ENCODE peak calls at places on chromosomes 5 and 9, in seven cellular contexts. One of them, this sample, is unnamed.

GRCh38 chr5:29005386-29005785 is 1967.0 kb upstream of the CDH9 start:
- DNase-seq in neural crest cell: no peak
- DNase-seq in psoas muscle: no peak
- DNase-seq in suprapubic skin: no peak
- DNase-seq in GM20000: no peak
- DNase-seq in NB4: peak
- DNase-seq in Panc1: no peak
- DNase-seq in this sample: no peak

GRCh38 chr5:147305147-147305546 is 70.3 kb downstream of the STK32A start:
- DNase-seq in suprapubic skin: no peak
- DNase-seq in neural crest cell: no peak
- DNase-seq in GM20000: no peak
- DNase-seq in Panc1: no peak
- DNase-seq in psoas muscle: no peak
- DNase-seq in NB4: no peak
- DNase-seq in this sample: no peak

GRCh38 chr5:101878190-101878589 is 417.9 kb downstream of the SLCO4C1 start:
- DNase-seq in psoas muscle: no peak
- DNase-seq in GM20000: no peak
- DNase-seq in Panc1: no peak
- DNase-seq in neural crest cell: no peak
- DNase-seq in NB4: no peak
- DNase-seq in suprapubic skin: no peak
- DNase-seq in this sample: no peak

GRCh38 chr9:71242081-71242480 is 120.7 kb upstream of the TRPM3 start:
- DNase-seq in suprapubic skin: no peak
- DNase-seq in Panc1: no peak
- DNase-seq in NB4: no peak
- DNase-seq in GM20000: no peak
- DNase-seq in neural crest cell: no peak
- DNase-seq in psoas muscle: no peak
- DNase-seq in this sample: no peak

GRCh38 chr5:170117736-170118135 is 12.0 kb downstream of the FOXI1 start:
- DNase-seq in psoas muscle: no peak
- DNase-seq in suprapubic skin: no peak
- DNase-seq in NB4: no peak
- DNase-seq in Panc1: no peak
- DNase-seq in GM20000: no peak
- DNase-seq in neural crest cell: no peak
- DNase-seq in this sample: peak

GRCh38 chr5:51651476-51651875 is 268.2 kb downstream of the ISL1 start:
- DNase-seq in psoas muscle: no peak
- DNase-seq in NB4: no peak
- DNase-seq in Panc1: no peak
- DNase-seq in neural crest cell: no peak
- DNase-seq in GM20000: no peak
- DNase-seq in suprapubic skin: no peak
- DNase-seq in this sample: no peak

GRCh38 chr9:21679432-21679831 is 123.0 kb upstream of the MTAP start:
- DNase-seq in psoas muscle: no peak
- DNase-seq in Panc1: no peak
- DNase-seq in GM20000: no peak
- DNase-seq in NB4: no peak
- DNase-seq in suprapubic skin: no peak
- DNase-seq in neural crest cell: no peak
- DNase-seq in this sample: no peak

GRCh38 chr5:43039468-43040286 is 442 bp downstream of the ANXA2R start:
- DNase-seq in neural crest cell: peak
- DNase-seq in NB4: peak
- DNase-seq in Panc1: peak
- DNase-seq in suprapubic skin: peak
- DNase-seq in psoas muscle: peak
- DNase-seq in GM20000: peak
- DNase-seq in this sample: peak

GRCh38 chr5:157143127-157143959 is 678 bp upstream of the MED7 start:
- DNase-seq in Panc1: peak
- DNase-seq in suprapubic skin: peak
- DNase-seq in psoas muscle: peak
- DNase-seq in neural crest cell: no peak
- DNase-seq in NB4: peak
- DNase-seq in GM20000: peak
- DNase-seq in this sample: peak

GRCh38 chr9:113857875-113858274 is 18.2 kb upstream of the ZNF618 start:
- DNase-seq in NB4: no peak
- DNase-seq in Panc1: no peak
- DNase-seq in neural crest cell: no peak
- DNase-seq in psoas muscle: no peak
- DNase-seq in GM20000: no peak
- DNase-seq in suprapubic skin: no peak
- DNase-seq in this sample: no peak

GRCh38 chr9:98801969-98802371 is 5.5 kb upstream of the GALNT12 start:
- DNase-seq in neural crest cell: no peak
- DNase-seq in NB4: no peak
- DNase-seq in suprapubic skin: no peak
- DNase-seq in GM20000: no peak
- DNase-seq in psoas muscle: no peak
- DNase-seq in Panc1: no peak
- DNase-seq in this sample: no peak

GRCh38 chr9:136576269-136576626 is 30.4 kb upstream of the NOTCH1 start:
- DNase-seq in GM20000: no peak
- DNase-seq in suprapubic skin: no peak
- DNase-seq in Panc1: no peak
- DNase-seq in NB4: no peak
- DNase-seq in neural crest cell: no peak
- DNase-seq in psoas muscle: peak
- DNase-seq in this sample: no peak

GRCh38 chr5:159339451-159339850 is 9.2 kb upstream of the IL12B start:
- DNase-seq in neural crest cell: no peak
- DNase-seq in suprapubic skin: no peak
- DNase-seq in psoas muscle: no peak
- DNase-seq in Panc1: no peak
- DNase-seq in GM20000: no peak
- DNase-seq in NB4: no peak
- DNase-seq in this sample: no peak

GRCh38 chr9:95749493-95749892 is 126.0 kb upstream of the ERCC6L2 start:
- DNase-seq in suprapubic skin: no peak
- DNase-seq in psoas muscle: no peak
- DNase-seq in neural crest cell: no peak
- DNase-seq in GM20000: no peak
- DNase-seq in NB4: no peak
- DNase-seq in Panc1: no peak
- DNase-seq in this sample: no peak

GRCh38 chr9:105114956-105115728 is 129.3 kb upstream of the SLC44A1 start:
- DNase-seq in Panc1: no peak
- DNase-seq in neural crest cell: no peak
- DNase-seq in suprapubic skin: no peak
- DNase-seq in NB4: peak
- DNase-seq in psoas muscle: peak
- DNase-seq in GM20000: no peak
- DNase-seq in this sample: peak

GRCh38 chr5:63194126-63194525 is 615.5 kb downstream of the LRRC70 start:
- DNase-seq in NB4: no peak
- DNase-seq in suprapubic skin: no peak
- DNase-seq in neural crest cell: no peak
- DNase-seq in psoas muscle: no peak
- DNase-seq in Panc1: no peak
- DNase-seq in GM20000: no peak
- DNase-seq in this sample: no peak

GRCh38 chr9:20624201-20625002 is 2.1 kb upstream of the MLLT3 start:
- DNase-seq in NB4: peak
- DNase-seq in neural crest cell: peak
- DNase-seq in GM20000: peak
- DNase-seq in Panc1: peak
- DNase-seq in psoas muscle: no peak
- DNase-seq in suprapubic skin: no peak
- DNase-seq in this sample: peak

GRCh38 chr9:114026335-114026734 is 51.8 kb downstream of the AMBP start:
- DNase-seq in Panc1: no peak
- DNase-seq in suprapubic skin: no peak
- DNase-seq in NB4: no peak
- DNase-seq in psoas muscle: no peak
- DNase-seq in GM20000: no peak
- DNase-seq in neural crest cell: no peak
- DNase-seq in this sample: no peak

GRCh38 chr9:87206064-87206661 is 258.9 kb upstream of the GAS1 start:
- DNase-seq in Panc1: no peak
- DNase-seq in NB4: no peak
- DNase-seq in neural crest cell: no peak
- DNase-seq in suprapubic skin: no peak
- DNase-seq in psoas muscle: no peak
- DNase-seq in GM20000: no peak
- DNase-seq in this sample: no peak

GRCh38 chr9:37839491-37840461 is 39.2 kb downstream of the DCAF10 start:
- DNase-seq in GM20000: no peak
- DNase-seq in suprapubic skin: no peak
- DNase-seq in NB4: no peak
- DNase-seq in Panc1: no peak
- DNase-seq in psoas muscle: no peak
- DNase-seq in neural crest cell: no peak
- DNase-seq in this sample: no peak

GRCh38 chr5:83919071-83920041 is 198.7 kb upstream of the HAPLN1 start:
- DNase-seq in neural crest cell: no peak
- DNase-seq in suprapubic skin: no peak
- DNase-seq in NB4: peak
- DNase-seq in psoas muscle: no peak
- DNase-seq in Panc1: no peak
- DNase-seq in GM20000: no peak
- DNase-seq in this sample: no peak

GRCh38 chr5:14193496-14193895 is 50.4 kb downstream of the TRIO start:
- DNase-seq in neural crest cell: no peak
- DNase-seq in NB4: no peak
- DNase-seq in suprapubic skin: no peak
- DNase-seq in GM20000: no peak
- DNase-seq in psoas muscle: no peak
- DNase-seq in Panc1: no peak
- DNase-seq in this sample: no peak
- TF ChIP-seq CTCF in neural crest cell: no peak
- TF ChIP-seq CTCF in NB4: no peak
- TF ChIP-seq CTCF in suprapubic skin: no peak
- TF ChIP-seq CTCF in GM20000: no peak
- TF ChIP-seq CTCF in psoas muscle: no peak
- TF ChIP-seq CTCF in Panc1: no peak
- TF ChIP-seq CTCF in this sample: no peak

GRCh38 chr9:2824564-2824963 is 19.3 kb downstream of the PUM3 start:
- DNase-seq in suprapubic skin: no peak
- DNase-seq in psoas muscle: no peak
- DNase-seq in neural crest cell: peak
- DNase-seq in Panc1: no peak
- DNase-seq in NB4: peak
- DNase-seq in GM20000: no peak
- DNase-seq in this sample: no peak
- TF ChIP-seq CTCF in suprapubic skin: no peak
- TF ChIP-seq CTCF in psoas muscle: no peak
- TF ChIP-seq CTCF in neural crest cell: peak
- TF ChIP-seq CTCF in Panc1: no peak
- TF ChIP-seq CTCF in NB4: peak
- TF ChIP-seq CTCF in GM20000: no peak
- TF ChIP-seq CTCF in this sample: peak

GRCh38 chr9:108854094-108854493 is 1.7 kb downstream of the ACTL7B start:
- DNase-seq in NB4: no peak
- DNase-seq in Panc1: no peak
- DNase-seq in neural crest cell: no peak
- DNase-seq in psoas muscle: no peak
- DNase-seq in suprapubic skin: no peak
- DNase-seq in GM20000: no peak
- DNase-seq in this sample: no peak
- TF ChIP-seq CTCF in NB4: no peak
- TF ChIP-seq CTCF in Panc1: no peak
- TF ChIP-seq CTCF in neural crest cell: no peak
- TF ChIP-seq CTCF in psoas muscle: no peak
- TF ChIP-seq CTCF in suprapubic skin: no peak
- TF ChIP-seq CTCF in GM20000: no peak
- TF ChIP-seq CTCF in this sample: no peak

GRCh38 chr5:171323806-171324632 is 15.0 kb downstream of the TLX3 start:
- DNase-seq in suprapubic skin: no peak
- DNase-seq in psoas muscle: no peak
- DNase-seq in neural crest cell: no peak
- DNase-seq in NB4: peak
- DNase-seq in GM20000: no peak
- DNase-seq in Panc1: no peak
- DNase-seq in this sample: no peak
- TF ChIP-seq CTCF in suprapubic skin: no peak
- TF ChIP-seq CTCF in psoas muscle: no peak
- TF ChIP-seq CTCF in neural crest cell: no peak
- TF ChIP-seq CTCF in NB4: peak
- TF ChIP-seq CTCF in GM20000: no peak
- TF ChIP-seq CTCF in Panc1: no peak
- TF ChIP-seq CTCF in this sample: no peak

This sample was measured in right atrium auricular region.